ENCODE peak calls at places on chromosome 17, in six cellular contexts. Q is cardiac muscle cell, R is fibroblast of lung, N is left ventricle myocardium inferior, J is DND-41, Z is thoracic aorta. K is an unnamed sample.

GRCh38 chr17:4186244-4186920 is 43.4 kb downstream of the CYB5D2 start:
- DNase-seq in Q (peak; percentile 87), R (no peak), N (no peak), J (no peak), Z (no peak), K (no peak)

GRCh38 chr17:57803026-57803425 is 46.8 kb downstream of the MRPS23 start:
- DNase-seq in Q (no peak), R (no peak), N (no peak), J (no peak), Z (no peak), K (no peak)

GRCh38 chr17:60506312-60506711 is 19.7 kb downstream of the APPBP2 start:
- DNase-seq in Q (peak; percentile 53), R (peak; percentile 66), N (no peak), J (no peak), Z (no peak), K (no peak)

GRCh38 chr17:32943206-32943605 is 15.3 kb downstream of the TMEM98 start:
- DNase-seq in Q (peak; percentile 50), R (no peak), N (no peak), J (no peak), Z (no peak), K (no peak)

GRCh38 chr17:80372456-80372855 is 42.5 kb upstream of the ENDOV start:
- DNase-seq in Q (no peak), R (no peak), N (no peak), J (no peak), Z (no peak), K (no peak)

GRCh38 chr17:34556384-34556783 is 23.0 kb upstream of the TMEM132E start:
- DNase-seq in Q (peak; percentile 38), R (no peak), N (no peak), J (peak; percentile 39), Z (no peak), K (no peak)

GRCh38 chr17:56319531-56319930 is 166.3 kb downstream of the ANKFN1 start:
- DNase-seq in Q (peak; percentile 13), R (peak; percentile 65), N (no peak), J (peak; percentile 27), Z (no peak), K (no peak)

GRCh38 chr17:6577686-6578263 is 21.4 kb upstream of the PITPNM3 start:
- DNase-seq in Q (no peak), R (no peak), N (no peak), J (no peak), Z (no peak), K (no peak)

GRCh38 chr17:42179911-42180410 is 981 bp downstream of the KCNH4 start:
- DNase-seq in Q (peak; percentile 57), R (peak; percentile 28), N (peak; percentile 25), J (peak; percentile 30), Z (no peak), K (no peak)

GRCh38 chr17:74592087-74592990 is at the start of gene CD300LD:
- DNase-seq in Q (no peak), R (no peak), N (no peak), J (no peak), Z (no peak), K (no peak)

GRCh38 chr17:66469890-66470289 is 167.5 kb downstream of the PRKCA start:
- DNase-seq in Q (no peak), R (no peak), N (no peak), J (no peak), Z (no peak), K (no peak)

GRCh38 chr17:62067165-62068145 is 2.4 kb upstream of the MED13 start:
- DNase-seq in Q (no peak), R (no peak), N (no peak), J (no peak), Z (no peak), K (no peak)

GRCh38 chr17:50206604-50207293 is 5.3 kb upstream of the COL1A1 start:
- DNase-seq in Q (peak; percentile 72), R (peak; percentile 52), N (peak; percentile 57), J (peak; percentile 37), Z (no peak), K (no peak)

GRCh38 chr17:3958200-3958599 is 6.0 kb downstream of the ATP2A3 start:
- DNase-seq in Q (no peak), R (no peak), N (no peak), J (no peak), Z (no peak), K (no peak)

GRCh38 chr17:77821114-77821513 is 137.4 kb upstream of the TNRC6C start:
- DNase-seq in Q (no peak), R (no peak), N (no peak), J (peak; percentile 25), Z (no peak), K (no peak)

GRCh38 chr17:72476134-72476533 is 355.3 kb downstream of the SOX9 start:
- DNase-seq in Q (no peak), R (no peak), N (no peak), J (no peak), Z (no peak), K (no peak)

GRCh38 chr17:43316522-43317142 is 82.2 kb upstream of the ARL4D start:
- DNase-seq in Q (no peak), R (no peak), N (no peak), J (peak; percentile 41), Z (no peak), K (no peak)

GRCh38 chr17:57121308-57122042 is 36.4 kb downstream of the AKAP1 start:
- DNase-seq in Q (peak; percentile 56), R (peak; percentile 51), N (no peak), J (peak; percentile 34), Z (no peak), K (no peak)

GRCh38 chr17:7323731-7324437 is 5.3 kb downstream of the NEURL4 start:
- DNase-seq in Q (peak; percentile 40), R (peak; percentile 30), N (peak; percentile 50), J (peak; percentile 33), Z (no peak), K (no peak)

GRCh38 chr17:82105882-82106696 is 8.1 kb upstream of the FASN start:
- DNase-seq in Q (peak; percentile 58), R (peak; percentile 48), N (no peak), J (peak; percentile 76), Z (no peak), K (peak; percentile 63)

GRCh38 chr17:55448681-55449080 is 27.0 kb upstream of the MMD start:
- DNase-seq in Q (peak; percentile 45), R (peak; percentile 84), N (no peak), J (no peak), Z (no peak), K (no peak)

GRCh38 chr17:48102700-48103378 is 1.6 kb upstream of the CBX1 start:
- DNase-seq in Q (no peak), R (no peak), N (no peak), J (peak; percentile 19), Z (no peak), K (no peak)

GRCh38 chr17:60089097-60089844 is 10.6 kb upstream of the HEATR6 start:
- DNase-seq in Q (no peak), R (no peak), N (no peak), J (no peak), Z (no peak), K (no peak)

GRCh38 chr17:77193653-77194052 is 52.9 kb downstream of the SEC14L1 start:
- DNase-seq in Q (no peak), R (no peak), N (no peak), J (no peak), Z (no peak), K (no peak)

GRCh38 chr17:57946798-57947358 is 8.3 kb downstream of the CUEDC1 start:
- DNase-seq in Q (peak; percentile 66), R (peak; percentile 78), N (no peak), J (peak; percentile 66), Z (no peak), K (no peak)

GRCh38 chr17:68595496-68595895 is 5.7 kb downstream of the FAM20A start:
- DNase-seq in Q (peak; percentile 70), R (no peak), N (no peak), J (no peak), Z (no peak), K (no peak)
- H3K4me1 ChIP-seq in Q (peaks cover 14% of the 10 kb centered on the region), R (no peaks in the 10 kb centered on the region), N (peaks cover 58% of the 10 kb centered on the region), J (no peaks in the 10 kb centered on the region), Z (peaks cover 16% of the 10 kb centered on the region), K (no peaks in the 10 kb centered on the region)

GRCh38 chr17:27203241-27203640 is 90.7 kb upstream of the WSB1 start:
- DNase-seq in Q (no peak), R (no peak), N (no peak), J (no peak), Z (no peak), K (no peak)

GRCh38 chr17:27206447-27206846 is 87.5 kb upstream of the WSB1 start:
- DNase-seq in Q (no peak), R (no peak), N (no peak), J (no peak), Z (no peak), K (no peak)

GRCh38 chr17:27199948-27200347 is 94.0 kb upstream of the WSB1 start:
- DNase-seq in Q (peak; percentile 2), R (peak; percentile 18), N (no peak), J (no peak), Z (no peak), K (no peak)

GRCh38 chr17:27200476-27200875 is 93.4 kb upstream of the WSB1 start:
- DNase-seq in Q (no peak), R (no peak), N (no peak), J (no peak), Z (no peak), K (no peak)
- H3K9me3 ChIP-seq in Q (no peaks in the 10 kb centered on the region), R (no peaks in the 10 kb centered on the region), N (no peaks in the 10 kb centered on the region), J (no peaks in the 10 kb centered on the region), Z (no peaks in the 10 kb centered on the region), K (peaks cover 7% of the 10 kb centered on the region)

DNA sequence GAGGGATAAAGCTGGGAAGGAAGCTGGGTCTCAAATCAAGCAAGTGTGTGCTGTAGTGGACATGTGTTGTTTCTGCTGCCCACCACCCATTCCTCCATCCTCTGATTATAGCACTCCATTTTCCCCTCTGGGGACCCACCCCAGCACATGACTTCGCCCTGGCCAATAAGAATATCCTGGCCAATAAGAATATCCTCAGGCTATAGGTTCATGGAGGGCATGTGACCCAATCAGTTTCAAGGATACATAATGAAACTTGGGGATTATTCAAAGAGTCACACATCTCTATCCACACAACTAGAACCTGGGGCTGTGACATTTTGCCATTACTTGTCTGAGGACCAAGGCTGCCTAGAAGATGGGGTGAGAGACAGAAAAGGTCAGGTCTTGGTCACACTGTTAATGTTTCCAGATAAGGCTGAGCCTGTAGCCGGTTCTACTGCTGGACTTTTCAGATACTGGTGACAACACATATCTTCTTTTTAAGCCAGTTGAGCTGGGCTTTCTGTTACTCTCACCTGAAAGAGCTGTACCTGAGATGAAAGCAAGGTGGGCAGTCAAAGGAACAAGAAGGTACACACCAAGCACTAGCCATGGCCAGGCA is 33.7 kb downstream of the MYO18A start:
- DNase-seq in Q (no peak), R (no peak), N (no peak), J (no peak), Z (no peak), K (no peak)
- H3K4me3 ChIP-seq in Q (no peak overlapping the region), R (no peak overlapping the region), N (no peak overlapping the region), J (no peak overlapping the region), Z (no peak overlapping the region), K (no peak overlapping the region)

GRCh38 chr17:37826497-37827115 is 81.7 kb upstream of the HNF1B start:
- DNase-seq in Q (no peak), R (no peak), N (peak; percentile 36), J (no peak), Z (no peak), K (no peak)

GRCh38 chr17:37828313-37829124 is 83.7 kb upstream of the HNF1B start:
- DNase-seq in Q (peak; percentile 4), R (peak; percentile 32), N (no peak), J (no peak), Z (no peak), K (no peak)

GRCh38 chr17:37825851-37826250 is 81.0 kb upstream of the HNF1B start:
- DNase-seq in Q (no peak), R (no peak), N (no peak), J (no peak), Z (no peak), K (no peak)

GRCh38 chr17:37829446-37830142 is 84.7 kb upstream of the HNF1B start:
- DNase-seq in Q (no peak), R (no peak), N (no peak), J (no peak), Z (no peak), K (no peak)

GRCh38 chr17:37827905-37828304 is 83.0 kb upstream of the HNF1B start:
- DNase-seq in Q (no peak), R (no peak), N (no peak), J (no peak), Z (no peak), K (no peak)
- H3K4me1 ChIP-seq in Q (no peaks in the 10 kb centered on the region), R (peaks cover 10% of the 10 kb centered on the region), N (peaks cover 13% of the 10 kb centered on the region), J (no peaks in the 10 kb centered on the region), Z (no peaks in the 10 kb centered on the region), K (no peaks in the 10 kb centered on the region)

K was measured in breast epithelium.